ENCODE peak calls at places on chromosome 1, in four cellular contexts. L, C, F and G are unnamed samples.

GRCh38 chr1:201191723-201192477 is 1.3 kb downstream of the IGFN1 start:
- DNase-seq in F (no peak), L (peak; percentile 92), C (no peak), G (no peak)

GRCh38 chr1:195939844-195940243 is 668.4 kb downstream of the KCNT2 start:
- DNase-seq in F (no peak), C (no peak), L (no peak), G (no peak)

GRCh38 chr1:20753589-20753988 is 21.1 kb upstream of the SH2D5 start:
- DNase-seq in F (no peak), C (no peak), L (peak; percentile 37), G (no peak)

GRCh38 chr1:66400660-66401059 is 133.3 kb upstream of the SGIP1 start:
- DNase-seq in F (no peak), L (no peak), C (no peak), G (no peak)

GRCh38 chr1:13801711-13802486 is 101.9 kb downstream of the PRDM2 start:
- DNase-seq in F (no peak), C (no peak), L (no peak), G (no peak)

GRCh38 chr1:117712598-117712997 is 106.8 kb downstream of the TENT5C start:
- DNase-seq in L (no peak), F (no peak), C (no peak), G (no peak)

GRCh38 chr1:14367444-14367843 is 231.0 kb upstream of the KAZN start:
- DNase-seq in L (no peak), C (no peak), F (no peak), G (no peak)

GRCh38 chr1:55626326-55626725 is 411.2 kb upstream of the USP24 start:
- DNase-seq in L (no peak), C (no peak), F (no peak), G (no peak)

GRCh38 chr1:45326627-45327591 is at the start of gene HPDL:
- DNase-seq in F (peak; percentile 60), C (peak; percentile 55), L (no peak), G (no peak)

GRCh38 chr1:175188936-175189335 is 3.6 kb downstream of the KIAA0040 start:
- DNase-seq in L (no peak), F (no peak), C (no peak), G (no peak)

GRCh38 chr1:245690153-245690552 is 535.4 kb downstream of the KIF26B start:
- DNase-seq in C (no peak), F (no peak), L (no peak), G (no peak)

GRCh38 chr1:197066719-197067456 is at the start of gene F13B:
- DNase-seq in F (no peak), C (no peak), L (no peak), G (no peak)
- TF ChIP-seq CTCF in F (no peak), C (no peak), L (no peak), G (no peak)

DNA sequence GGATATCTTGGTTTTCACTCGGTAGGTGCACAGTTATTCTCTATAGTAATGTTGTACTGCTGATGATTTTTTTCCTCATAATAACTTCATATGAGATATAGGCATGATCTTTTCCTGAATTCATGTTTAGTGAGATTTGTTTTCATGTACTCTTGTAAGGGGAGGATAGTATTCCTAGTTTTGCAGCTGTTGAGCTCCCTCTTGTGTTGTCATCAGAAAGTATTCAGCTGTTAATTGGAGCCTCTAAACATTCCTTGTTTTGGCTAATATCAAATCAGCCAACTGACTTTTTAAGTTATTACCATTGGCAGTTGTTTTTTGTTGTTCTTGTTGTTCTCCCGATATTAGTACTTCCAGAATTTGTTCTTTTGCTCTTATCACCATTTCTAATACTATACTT is 24.4 kb downstream of the OR10R2 start:
- DNase-seq in F (no peak), C (no peak), L (no peak), G (no peak)
- TF ChIP-seq CTCF in F (no peak), C (peak; percentile 34), L (no peak), G (no peak)

GRCh38 chr1:154749078-154749760 is 120.9 kb downstream of the KCNN3 start:
- DNase-seq in F (no peak), C (no peak), L (no peak), G (no peak)
- TF ChIP-seq CTCF in F (peak; percentile 24), C (peak; percentile 28), L (peak; percentile 72), G (peak; percentile 25)

DNA sequence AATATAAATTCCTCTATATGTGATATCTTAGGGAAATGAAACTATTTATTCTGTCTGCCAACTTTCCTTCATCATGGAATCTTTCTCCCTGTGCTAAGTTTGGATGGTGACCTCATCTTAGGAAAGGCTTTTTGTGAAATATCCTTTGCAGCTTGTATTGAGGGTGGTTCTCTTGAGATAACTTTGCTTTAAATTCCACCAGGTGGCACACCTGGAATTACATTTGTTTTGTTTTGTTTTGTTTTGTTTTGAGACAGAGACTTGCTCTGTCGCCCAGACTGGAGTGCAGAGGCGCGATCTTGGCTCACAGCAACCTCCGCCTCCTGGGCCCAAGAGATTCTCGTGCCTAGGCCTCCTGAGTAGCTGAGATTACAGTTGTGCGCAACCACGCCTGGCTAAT is 7.6 kb upstream of the CD1A start:
- DNase-seq in F (no peak), L (no peak), C (no peak), G (no peak)
- TF ChIP-seq CTCF in F (no peak), L (no peak), C (no peak), G (no peak)

DNA sequence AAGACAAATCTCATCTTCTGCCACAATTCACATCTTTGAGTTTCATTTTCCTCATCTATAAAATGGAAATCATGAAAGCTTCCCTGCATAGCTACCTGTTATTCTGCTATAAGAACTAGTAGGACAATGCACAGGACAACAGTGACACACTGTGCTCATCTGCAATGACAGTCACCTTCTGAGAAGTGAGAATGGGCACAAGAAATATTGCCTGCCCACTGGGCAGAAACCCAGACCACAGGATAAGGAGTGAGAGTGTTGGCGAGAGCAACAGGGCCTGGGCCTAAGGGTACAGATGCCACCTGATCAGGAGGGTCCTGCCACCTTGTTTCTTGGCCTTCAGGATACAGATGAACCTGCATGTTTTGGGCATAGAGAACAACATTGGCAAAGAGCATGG is 23.2 kb upstream of the ARTN start:
- DNase-seq in L (no peak), F (no peak), C (no peak), G (no peak)
- TF ChIP-seq CTCF in L (no peak), F (no peak), C (no peak), G (no peak)